ENCODE peak calls at places on chromosomes 12 and 14, in four cellular contexts. E is tibial artery, T is mucosa of descending colon, L is lower lobe of right lung. G is an unnamed sample.
A peak's percentile ranks its signal among the peaks of the same experiment; 100 is the strongest.

GRCh38 chr12:130780880-130781575 is 58.0 kb downstream of the STX2 start:
- DNase-seq in E (no peak), T (no peak), L (no peak), G (no peak)

GRCh38 chr12:17928708-17929366 is 161.2 kb downstream of the RERGL start:
- DNase-seq in E (no peak), T (no peak), L (no peak), G (no peak)

GRCh38 chr12:49702676-49703228 is 4.5 kb downstream of the FMNL3 start:
- DNase-seq in E (no peak), T (no peak), L (no peak), G (no peak)

GRCh38 chr14:56036353-56036752 is 81.9 kb upstream of the PELI2 start:
- DNase-seq in E (no peak), T (no peak), L (no peak), G (no peak)

GRCh38 chr12:108567388-108567787 is 5.0 kb downstream of the ISCU start:
- DNase-seq in E (peak; percentile 51), T (no peak), L (no peak), G (no peak)

GRCh38 chr14:43411841-43412240 is 1095.2 kb downstream of the FSCB start:
- DNase-seq in E (no peak), T (no peak), L (no peak), G (no peak)

GRCh38 chr14:30559638-30560071 is 697 bp downstream of the G2E3 start:
- DNase-seq in E (no peak), T (no peak), L (no peak), G (no peak)

GRCh38 chr12:113227169-113227568 is 5.9 kb downstream of the TPCN1 start:
- DNase-seq in E (peak; percentile 69), T (no peak), L (no peak), G (no peak)

GRCh38 chr12:6821271-6821673 is 349 bp upstream of the GPR162 start:
- DNase-seq in E (peak; percentile 80), T (peak; percentile 67), L (peak; percentile 72), G (peak; percentile 75)

GRCh38 chr14:102899516-102899900 is 23.0 kb upstream of the AMN start:
- DNase-seq in E (no peak), T (no peak), L (no peak), G (peak; percentile 35)

GRCh38 chr14:96279564-96279963 is 23.6 kb downstream of the BDKRB1 start:
- DNase-seq in E (no peak), T (no peak), L (no peak), G (no peak)

GRCh38 chr12:96198970-96199369 is 4.8 kb downstream of the ELK3 start:
- DNase-seq in E (no peak), T (no peak), L (no peak), G (no peak)

GRCh38 chr14:55585854-55586253 is 5.8 kb downstream of the KTN1 start:
- DNase-seq in E (no peak), T (no peak), L (no peak), G (no peak)

GRCh38 chr12:122195405-122195804 is 8.1 kb upstream of the B3GNT4 start:
- DNase-seq in E (no peak), T (no peak), L (no peak), G (no peak)

GRCh38 chr14:29799718-29800117 is 127.9 kb downstream of the PRKD1 start:
- DNase-seq in E (no peak), T (no peak), L (no peak), G (no peak)

GRCh38 chr12:46787496-46788055 is 38.2 kb downstream of the SLC38A4 start:
- DNase-seq in E (no peak), T (no peak), L (no peak), G (no peak)

GRCh38 chr14:37977481-37977880 is 230.2 kb upstream of the SSTR1 start:
- DNase-seq in E (no peak), T (no peak), L (no peak), G (no peak)

GRCh38 chr12:15172423-15172822 is 48.8 kb downstream of the RERG start:
- DNase-seq in E (no peak), T (no peak), L (no peak), G (no peak)

GRCh38 chr12:46522141-46522540 is 149.6 kb upstream of the SLC38A2 start:
- DNase-seq in E (no peak), T (no peak), L (no peak), G (no peak)

GRCh38 chr12:118044075-118044474 is 16.9 kb downstream of the WSB2 start:
- DNase-seq in E (no peak), T (no peak), L (no peak), G (no peak)

GRCh38 chr12:110780448-110780847 is 37.8 kb upstream of the PPP1CC start:
- DNase-seq in E (no peak), T (no peak), L (no peak), G (no peak)

GRCh38 chr12:118704517-118704916 is 276.8 kb upstream of the SRRM4 start:
- DNase-seq in E (no peak), T (no peak), L (no peak), G (no peak)

GRCh38 chr12:11771356-11771755 is 121.9 kb downstream of the ETV6 start:
- DNase-seq in E (no peak), T (no peak), L (no peak), G (no peak)

GRCh38 chr12:81212996-81213696 is 135.3 kb downstream of the ACSS3 start:
- DNase-seq in E (no peak), T (no peak), L (no peak), G (no peak)

GRCh38 chr12:53550595-53550994 is 43.3 kb upstream of the NPFF start:
- DNase-seq in E (no peak), T (no peak), L (no peak), G (no peak)

GRCh38 chr12:113359939-113360748 is 1.8 kb downstream of the PLBD2 start:
- DNase-seq in E (no peak), T (no peak), L (no peak), G (no peak)

GRCh38 chr14:21846227-21846885 is 172.7 kb upstream of the OR4E1 start:
- DNase-seq in E (no peak), T (peak; percentile 60), L (no peak), G (no peak)

GRCh38 chr12:42611571-42612257 is 22.2 kb upstream of the PRICKLE1 start:
- DNase-seq in E (no peak), T (no peak), L (no peak), G (no peak)

GRCh38 chr14:94110552-94111181 is at the start of gene IFI27:
- DNase-seq in E (no peak), T (peak; percentile 72), L (peak; percentile 68), G (no peak)

GRCh38 chr12:51951843-51952722 is 584 bp downstream of the ACVR1B start:
- DNase-seq in E (peak; percentile 60), T (peak; percentile 69), L (peak; percentile 66), G (peak; percentile 75)

GRCh38 chr12:10307630-10308029 is at the start of gene KLRD1:
- DNase-seq in E (no peak), T (no peak), L (no peak), G (no peak)

DNA sequence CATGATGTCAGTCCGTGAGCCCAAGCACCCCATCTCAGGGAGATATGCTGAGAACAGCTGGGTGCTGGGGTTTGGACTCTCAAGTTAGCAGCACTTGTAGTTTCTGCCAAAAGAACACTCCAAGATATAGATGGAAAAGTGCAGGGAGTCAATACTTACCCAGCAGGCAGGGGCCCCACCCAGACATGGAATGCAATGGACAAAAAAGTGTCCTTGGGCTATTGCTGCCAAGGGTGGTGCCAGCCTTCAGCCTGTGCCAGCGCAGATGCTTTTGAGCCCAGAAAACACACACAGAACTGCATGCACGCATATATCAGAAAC is 17.0 kb upstream of the IRF2BPL start:
- DNase-seq in E (no peak), T (no peak), L (peak; percentile 77), G (peak; percentile 80)
- H3K4me1 ChIP-seq in E (peaks cover 66% of the 10 kb centered on the region), T (peaks cover 51% of the 10 kb centered on the region), L (peaks cover 75% of the 10 kb centered on the region), G (peaks cover 74% of the 10 kb centered on the region)

DNA sequence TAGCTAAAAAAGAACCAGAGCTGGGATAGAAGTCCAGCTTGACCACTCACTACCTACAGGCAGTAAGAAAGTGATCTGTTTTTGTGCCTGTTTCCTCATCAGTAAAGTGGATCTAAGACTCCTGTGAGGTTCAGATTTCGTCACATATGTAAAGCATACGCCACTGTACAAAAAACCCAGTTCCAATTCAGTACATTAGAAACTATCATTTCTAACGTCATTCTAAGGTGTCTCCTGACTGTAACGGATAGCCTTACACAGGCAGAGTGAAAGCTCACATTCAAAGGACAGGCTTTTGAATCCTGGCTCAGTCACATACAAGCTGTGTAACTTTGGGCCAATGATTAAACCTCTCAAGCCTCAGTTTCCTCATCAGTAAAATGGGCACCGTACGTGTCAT is 3.5 kb downstream of the SLC15A4 start:
- DNase-seq in E (no peak), T (no peak), L (no peak), G (no peak)
- H3K4me1 ChIP-seq in E (peaks cover 72% of the 10 kb centered on the region), T (peaks cover 17% of the 10 kb centered on the region), L (peaks cover 60% of the 10 kb centered on the region), G (peaks cover 65% of the 10 kb centered on the region)

DNA sequence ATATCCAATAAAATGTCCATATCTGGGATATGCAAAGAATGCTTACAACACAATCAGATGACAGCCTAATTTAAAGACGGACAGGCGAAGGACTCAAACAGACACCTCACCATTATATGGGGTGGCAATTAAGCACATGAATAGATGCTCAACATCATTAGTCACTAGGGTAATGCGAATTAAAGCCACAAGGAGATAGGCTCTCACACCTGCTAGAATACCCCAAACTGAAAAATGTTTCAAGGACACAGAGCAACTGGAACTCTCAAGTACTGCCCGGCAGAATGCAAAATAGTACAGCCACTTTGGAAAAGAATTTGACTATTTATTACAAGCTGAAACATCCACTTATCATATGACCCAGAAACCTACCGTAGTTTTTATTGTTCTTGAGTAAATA is 42.9 kb downstream of the FERMT2 start:
- DNase-seq in E (no peak), T (no peak), L (no peak), G (no peak)
- H3K4me1 ChIP-seq in E (peaks cover 28% of the 10 kb centered on the region), T (no peaks in the 10 kb centered on the region), L (peaks cover 7% of the 10 kb centered on the region), G (peaks cover 12% of the 10 kb centered on the region)

DNA sequence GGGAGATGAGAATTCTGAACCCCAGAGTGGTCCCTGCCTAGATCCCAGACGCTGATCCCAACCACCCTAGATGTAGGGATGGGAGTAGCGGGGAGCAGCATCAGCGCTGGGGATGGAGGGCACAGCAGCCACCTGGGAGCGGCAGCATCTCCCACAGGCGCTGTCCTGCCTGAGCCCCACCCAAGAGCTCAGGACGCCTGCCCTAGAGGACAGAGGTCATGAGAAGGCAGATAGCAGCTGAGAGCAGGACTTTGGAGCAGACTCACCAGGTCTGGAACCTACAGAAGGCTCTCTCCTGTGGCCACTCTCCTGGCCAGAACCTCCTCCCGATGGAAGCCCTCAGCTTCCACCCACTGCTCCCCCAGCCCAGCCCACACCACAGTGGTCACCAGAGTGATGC is 7.2 kb downstream of the CCDC85C start:
- DNase-seq in E (no peak), T (peak; percentile 72), L (no peak), G (no peak)
- H3K4me1 ChIP-seq in E (peaks cover 23% of the 10 kb centered on the region), T (peaks cover 73% of the 10 kb centered on the region), L (peaks cover 89% of the 10 kb centered on the region), G (peaks cover 51% of the 10 kb centered on the region)

GRCh38 chr12:106771425-106771824 is 3.1 kb upstream of the RIC8B start:
- DNase-seq in E (no peak), T (no peak), L (no peak), G (no peak)
- H3K4me1 ChIP-seq in E (peaks cover 50% of the 10 kb centered on the region), T (peaks cover 12% of the 10 kb centered on the region), L (peaks cover 25% of the 10 kb centered on the region), G (peaks cover 29% of the 10 kb centered on the region)

GRCh38 chr14:104892517-104893434 is 27.7 kb downstream of the CEP170B start:
- DNase-seq in E (no peak), T (peak; percentile 49), L (no peak), G (peak; percentile 65)

GRCh38 chr14:104888489-104889373 is 23.7 kb downstream of the CEP170B start:
- DNase-seq in E (no peak), T (peak; percentile 43), L (no peak), G (peak; percentile 63)

GRCh38 chr14:104889374-104889755 is 24.3 kb downstream of the CEP170B start:
- DNase-seq in E (no peak), T (no peak), L (no peak), G (peak; percentile 60)

GRCh38 chr14:104891664-104892500 is 26.8 kb downstream of the CEP170B start:
- DNase-seq in E (no peak), T (no peak), L (peak; percentile 39), G (peak; percentile 61)

GRCh38 chr14:104891121-104891551 is 26.1 kb downstream of the CEP170B start:
- DNase-seq in E (no peak), T (no peak), L (no peak), G (no peak)
- H3K4me1 ChIP-seq in E (peaks cover 16% of the 10 kb centered on the region), T (no peaks in the 10 kb centered on the region), L (peaks cover 15% of the 10 kb centered on the region), G (no peaks in the 10 kb centered on the region)

G was measured in upper lobe of right lung.